ENCODE peak calls at places on chromosome 14, in six cellular contexts. Y, S, R, X, E and G are unnamed samples.

GRCh38 chr14:77607741-77608302 is 8.6 kb downstream of the SPTLC2 start:
- DNase-seq in E (no peak), R (no peak), X (peak), Y (no peak), S (no peak), G (no peak)

GRCh38 chr14:99035268-99035667 is 236.7 kb downstream of the BCL11B start:
- DNase-seq in X (no peak), E (peak), Y (peak), R (no peak), S (peak), G (no peak)

GRCh38 chr14:106837870-106838269 is 1311.5 kb downstream of the TMEM121 start:
- DNase-seq in R (no peak), Y (no peak), E (no peak), S (no peak), X (no peak), G (no peak)

GRCh38 chr14:77270361-77271112 is 469 bp downstream of the NGB start:
- DNase-seq in Y (no peak), S (no peak), X (peak), R (no peak), E (no peak), G (no peak)

GRCh38 chr14:91980157-91980556 is 32.7 kb upstream of the FBLN5 start:
- DNase-seq in R (peak), X (no peak), Y (no peak), E (no peak), S (peak), G (peak)

GRCh38 chr14:64337901-64338615 is 43.9 kb upstream of the ESR2 start:
- DNase-seq in Y (no peak), X (peak), S (peak), E (peak), R (peak), G (peak)

GRCh38 chr14:24481622-24482324 is 26.3 kb downstream of the CMA1 start:
- DNase-seq in R (peak), E (peak), S (peak), Y (peak), X (peak), G (no peak)

GRCh38 chr14:77674931-77675330 is 32.9 kb downstream of the ALKBH1 start:
- DNase-seq in S (no peak), E (no peak), R (no peak), Y (no peak), X (no peak), G (no peak)

GRCh38 chr14:68467425-68467824 is 325.4 kb downstream of the ZFP36L1 start:
- DNase-seq in S (no peak), X (no peak), R (no peak), E (no peak), Y (no peak), G (no peak)
- H3K27ac ChIP-seq in S (no peak), X (no peak), R (peak), E (peak), Y (no peak), G (peak)

GRCh38 chr14:79357307-79357706 is 854.0 kb downstream of the DIO2 start:
- DNase-seq in S (no peak), E (no peak), X (no peak), Y (no peak), R (no peak), G (no peak)
- H3K27ac ChIP-seq in S (no peak), E (no peak), X (no peak), Y (no peak), R (no peak), G (no peak)

GRCh38 chr14:75822522-75823288 is 159.1 kb downstream of the TGFB3 start:
- DNase-seq in Y (no peak), E (no peak), X (no peak), S (no peak), R (no peak), G (peak)
- H3K27ac ChIP-seq in Y (no peak), E (peak), X (peak), S (no peak), R (no peak), G (peak)

DNA sequence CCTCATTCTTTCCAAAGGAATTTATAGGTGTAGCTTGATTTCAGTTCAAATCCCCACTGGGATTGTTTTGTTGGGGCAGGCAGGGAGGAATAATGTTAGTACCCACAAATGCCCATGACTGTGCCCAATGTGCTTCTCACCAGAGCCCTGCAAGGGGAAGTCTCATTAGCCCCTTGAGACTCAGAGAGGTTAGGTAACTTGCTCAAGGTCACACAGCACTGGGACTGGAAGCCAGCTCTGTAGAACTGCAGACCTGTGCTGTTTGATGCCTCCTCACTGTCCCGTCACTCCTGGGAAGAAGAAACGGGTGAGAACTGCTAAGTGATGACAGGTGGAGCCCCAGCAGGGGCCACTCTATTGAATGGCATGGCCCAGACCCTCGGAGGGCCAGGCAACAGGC is 8.9 kb downstream of the ANKRD9 start:
- DNase-seq in Y (no peak), R (no peak), X (no peak), S (no peak), E (no peak), G (no peak)
- H3K27ac ChIP-seq in Y (peak), R (no peak), X (no peak), S (peak), E (peak), G (peak)